ENCODE peak calls at places on chromosome 18, in seven cellular contexts. I is SK-N-SH; A is activated CD8-positive, alpha-beta memory T cell treated with anti-CD3 and anti-CD28 coated beads, Interleukin-2, amount 50 U/mL, for 4 hours; X is SK-N-DZ; D is GDM1; E is GM12864; V is NCI-H446 treated with DMSO at 0.1 percent for 48 hours. C is an unnamed sample.
A peak's percentile ranks its signal among the peaks of the same experiment; 100 is the strongest.

GRCh38 chr18:2083691-2084090 is 487.6 kb downstream of the METTL4 start:
- DNase-seq in I (no peak), A (no peak), X (no peak), D (peak; percentile 48), E (no peak), V (no peak), C (no peak)

GRCh38 chr18:73118121-73118816 is 250.5 kb upstream of the NETO1 start:
- DNase-seq in I (no peak), A (no peak), X (no peak), D (no peak), E (no peak), V (no peak), C (no peak)

GRCh38 chr18:66655407-66655806 is 51.5 kb upstream of the CDH19 start:
- DNase-seq in I (no peak), A (no peak), X (no peak), D (no peak), E (no peak), V (no peak), C (no peak)

GRCh38 chr18:45282101-45282812 is 333.0 kb upstream of the SLC14A2 start:
- DNase-seq in I (no peak), A (no peak), X (no peak), D (no peak), E (no peak), V (no peak), C (no peak)

GRCh38 chr18:13564579-13564978 is 161.8 kb downstream of the FAM210A start:
- DNase-seq in I (peak; percentile 57), A (no peak), X (peak; percentile 43), D (no peak), E (no peak), V (no peak), C (no peak)

GRCh38 chr18:44170208-44170880 is 510.3 kb upstream of the SETBP1 start:
- DNase-seq in I (no peak), A (no peak), X (no peak), D (no peak), E (no peak), V (no peak), C (no peak)

GRCh38 chr18:74116628-74117554 is 30.7 kb downstream of the FBXO15 start:
- DNase-seq in I (no peak), A (no peak), X (no peak), D (no peak), E (no peak), V (no peak), C (no peak)

GRCh38 chr18:33761363-33761762 is 183.3 kb downstream of the ASXL3 start:
- DNase-seq in I (peak; percentile 27), A (no peak), X (peak; percentile 28), D (no peak), E (no peak), V (peak; percentile 16), C (no peak)

GRCh38 chr18:48945953-48946217 is 4.9 kb downstream of the SMAD7 start:
- DNase-seq in I (no peak), A (no peak), X (no peak), D (no peak), E (no peak), V (no peak), C (no peak)

GRCh38 chr18:78268226-78268625 is 711.4 kb upstream of the SALL3 start:
- DNase-seq in I (no peak), A (no peak), X (no peak), D (no peak), E (no peak), V (no peak), C (no peak)

GRCh38 chr18:54675076-54675475 is 84.0 kb downstream of the DYNAP start:
- DNase-seq in I (no peak), A (no peak), X (peak; percentile 18), D (no peak), E (no peak), V (no peak), C (no peak)

GRCh38 chr18:22668496-22668895 is 250.8 kb upstream of the CTAGE1 start:
- DNase-seq in I (no peak), A (no peak), X (no peak), D (no peak), E (no peak), V (no peak), C (no peak)

GRCh38 chr18:46622999-46623398 is 34.0 kb downstream of the LOXHD1 start:
- DNase-seq in I (peak; percentile 27), A (no peak), X (no peak), D (peak; percentile 26), E (no peak), V (no peak), C (no peak)